ENCODE peak calls at places on chromosomes 4 and X, in six cellular contexts. G is bronchial epithelial cell, S is non-pigmented ciliary epithelial cell, T is Panc1, H is T-helper 9 cell, V is adrenal gland. Z is an unnamed sample.

GRCh38 chr4:88357262-88357661 is 21.4 kb upstream of the HERC6 start:
- DNase-seq in T (no peak), V (no peak), G (no peak), H (no peak), S (no peak), Z (no peak)

GRCh38 chr4:52932586-52933482 is 70.7 kb downstream of the RASL11B start:
- DNase-seq in V (no peak), G (no peak), S (no peak), T (no peak), H (no peak), Z (no peak)

GRCh38 chr4:25308266-25308665 is 4.3 kb upstream of the ZCCHC4 start:
- DNase-seq in H (no peak), G (peak), S (no peak), T (no peak), V (no peak), Z (no peak)

GRCh38 chrX:54807524-54808108 is at the start of gene MAGED2:
- DNase-seq in G (peak), S (no peak), H (peak), V (no peak), T (no peak), Z (no peak)

GRCh38 chr4:5843573-5844239 is 49.2 kb downstream of the CRMP1 start:
- DNase-seq in V (no peak), T (no peak), G (no peak), S (no peak), H (no peak), Z (no peak)

GRCh38 chr4:41748788-41749445 is 392 bp upstream of the PHOX2B start:
- DNase-seq in H (no peak), T (no peak), V (no peak), S (no peak), G (no peak), Z (no peak)

GRCh38 chr4:52606766-52607165 is 52.3 kb downstream of the USP46 start:
- DNase-seq in H (no peak), S (no peak), T (no peak), V (no peak), G (no peak), Z (no peak)

GRCh38 chr4:103934178-103934789 is 214.5 kb upstream of the TACR3 start:
- DNase-seq in H (no peak), G (peak), T (no peak), S (no peak), V (no peak), Z (no peak)

GRCh38 chr4:86043755-86044592 is 315.9 kb downstream of the MAPK10 start:
- DNase-seq in S (no peak), V (no peak), G (peak), T (no peak), H (no peak), Z (no peak)

GRCh38 chrX:132365490-132365889 is 123.3 kb downstream of the MBNL3 start:
- DNase-seq in H (no peak), T (no peak), G (no peak), S (no peak), V (no peak), Z (no peak)

GRCh38 chr4:123997116-123997515 is 600.5 kb downstream of the SPRY1 start:
- DNase-seq in T (no peak), V (no peak), S (no peak), G (no peak), H (no peak), Z (no peak)

GRCh38 chr4:1980561-1981041 is 28.2 kb downstream of the NELFA start:
- DNase-seq in V (no peak), T (no peak), H (no peak), G (no peak), S (no peak), Z (no peak)

GRCh38 chrX:111823068-111823467 is 52.9 kb upstream of the TRPC5OS start:
- DNase-seq in S (no peak), H (no peak), G (peak), T (peak), V (no peak), Z (no peak)

GRCh38 chr4:152988721-152989553 is 52.8 kb downstream of the FHDC1 start:
- DNase-seq in S (no peak), T (no peak), V (peak), G (no peak), H (no peak), Z (no peak)

GRCh38 chr4:10066704-10067651 is 45.7 kb upstream of the SLC2A9 start:
- DNase-seq in S (no peak), T (no peak), G (no peak), V (no peak), H (no peak), Z (no peak)

GRCh38 chrX:133921764-133922389 is 63.5 kb downstream of the GPC3 start:
- DNase-seq in V (no peak), G (peak), T (peak), S (no peak), H (no peak), Z (no peak)

GRCh38 chrX:116198235-116198634 is 27.7 kb downstream of the AGTR2 start:
- DNase-seq in T (no peak), H (no peak), G (no peak), V (no peak), S (no peak), Z (no peak)

GRCh38 chrX:50107470-50107869 is 93.3 kb downstream of the AKAP4 start:
- DNase-seq in H (no peak), S (no peak), T (no peak), G (peak), V (no peak), Z (no peak)

GRCh38 chr4:99885063-99885664 is 9.1 kb downstream of the LAMTOR3 start:
- DNase-seq in G (peak), T (no peak), H (no peak), S (no peak), V (no peak), Z (no peak)

GRCh38 chr4:95268819-95269565 is 279.8 kb downstream of the UNC5C start:
- DNase-seq in G (peak), S (no peak), T (no peak), V (no peak), H (no peak), Z (no peak)

GRCh38 chrX:28787206-28787605 is 200.0 kb downstream of the IL1RAPL1 start:
- DNase-seq in H (no peak), S (peak), G (peak), V (no peak), T (peak), Z (no peak)

GRCh38 chr4:883377-884095 is 48.6 kb downstream of the GAK start:
- DNase-seq in V (no peak), G (no peak), S (no peak), T (no peak), H (no peak), Z (no peak)

GRCh38 chr4:82678046-82678445 is 116.3 kb upstream of the TMEM150C start:
- DNase-seq in T (no peak), V (no peak), H (no peak), G (peak), S (no peak), Z (no peak)

GRCh38 chr4:181548873-181549541 is 694.2 kb upstream of the TENM3 start:
- DNase-seq in T (peak), S (peak), G (peak), V (peak), H (no peak), Z (no peak)

GRCh38 chr4:86939737-86940141 is 4.9 kb downstream of the AFF1 start:
- DNase-seq in H (no peak), T (no peak), V (no peak), G (no peak), S (no peak), Z (no peak)

GRCh38 chrX:19344207-19344534 is 444 bp downstream of the PDHA1 start:
- DNase-seq in G (no peak), S (no peak), H (no peak), V (no peak), T (no peak), Z (no peak)

GRCh38 chrX:56802921-56803848 is 74.1 kb downstream of the NBDY start:
- DNase-seq in T (peak), V (peak), H (peak), G (peak), S (no peak), Z (no peak)

GRCh38 chrX:16665089-16665488 is 15.1 kb downstream of the S100G start:
- DNase-seq in T (no peak), G (no peak), S (peak), H (no peak), V (no peak), Z (no peak)

GRCh38 chr4:77174426-77174825 is 17.4 kb downstream of the CCNG2 start:
- DNase-seq in T (no peak), V (no peak), S (no peak), G (no peak), H (no peak), Z (no peak)

GRCh38 chr4:88040707-88041106 is 33.3 kb downstream of the PKD2 start:
- DNase-seq in S (no peak), V (no peak), G (no peak), T (no peak), H (no peak), Z (no peak)

GRCh38 chr4:170008801-170009200 is 17.4 kb downstream of the MFAP3L start:
- DNase-seq in H (no peak), V (no peak), G (no peak), S (no peak), T (no peak), Z (no peak)

GRCh38 chrX:74613350-74614192 is 853 bp downstream of the RLIM start:
- DNase-seq in G (peak), V (no peak), T (no peak), S (peak), H (no peak), Z (no peak)

GRCh38 chr4:122178961-122179360 is 26.8 kb downstream of the BLTP1 start:
- DNase-seq in H (no peak), S (no peak), T (no peak), V (no peak), G (no peak), Z (no peak)

GRCh38 chr4:130336585-130337217 is 1240.7 kb downstream of the C4orf33 start:
- DNase-seq in H (no peak), S (peak), V (no peak), T (no peak), G (peak), Z (no peak)

GRCh38 chr4:126271266-126271665 is 956.5 kb downstream of the FAT4 start:
- DNase-seq in S (no peak), T (no peak), V (no peak), G (peak), H (no peak), Z (no peak)

GRCh38 chrX:130704053-130705038 is 198.7 kb downstream of the ENOX2 start:
- DNase-seq in S (no peak), V (no peak), H (no peak), G (peak), T (no peak), Z (no peak)

Z was measured in Right ventricle myocardium inferior.